ENCODE peak calls at places on chromosomes 2 and 18, in ten cellular contexts. F, K, C, M, Y, P, R, H, Z and S are unnamed samples.

GRCh38 chr18:21897811-21898210 is 157.2 kb downstream of the MIB1 start:
- DNase-seq in F (no peak), K (peak; percentile 68), C (peak; percentile 56), M (no peak), Y (peak; percentile 66), P (peak; percentile 52), R (no peak), H (peak; percentile 61), Z (no peak), S (no peak)

GRCh38 chr2:135999899-136000298 is 14.5 kb upstream of the DARS1 start:
- DNase-seq in F (no peak), K (no peak), C (no peak), M (no peak), Y (no peak), P (no peak), R (no peak), H (no peak), Z (no peak), S (no peak)

GRCh38 chr2:57497489-57498096 is 549.0 kb upstream of the VRK2 start:
- DNase-seq in F (no peak), K (peak; percentile 57), C (peak; percentile 50), M (no peak), Y (peak; percentile 68), P (peak; percentile 60), R (peak; percentile 11), H (peak; percentile 67), Z (peak; percentile 22), S (no peak)

GRCh38 chr18:76468345-76469275 is 26.4 kb downstream of the ZNF516 start:
- DNase-seq in F (no peak), K (no peak), C (no peak), M (no peak), Y (peak; percentile 14), P (no peak), R (no peak), H (no peak), Z (no peak), S (no peak)

GRCh38 chr2:208189782-208190181 is at the start of gene C2orf80:
- DNase-seq in F (no peak), K (no peak), C (no peak), M (no peak), Y (no peak), P (no peak), R (no peak), H (no peak), Z (no peak), S (no peak)

GRCh38 chr2:207503234-207503633 is 26.5 kb upstream of the CREB1 start:
- DNase-seq in F (no peak), K (no peak), C (no peak), M (no peak), Y (no peak), P (no peak), R (no peak), H (peak; percentile 68), Z (peak; percentile 40), S (no peak)

GRCh38 chr18:75548353-75548752 is 120.8 kb upstream of the SMIM21 start:
- DNase-seq in F (no peak), K (no peak), C (no peak), M (no peak), Y (peak; percentile 46), P (no peak), R (no peak), H (no peak), Z (no peak), S (peak; percentile 25)

GRCh38 chr2:144703852-144704324 is 184.0 kb upstream of the ZEB2 start:
- DNase-seq in F (no peak), K (peak; percentile 56), C (no peak), M (no peak), Y (no peak), P (peak; percentile 93), R (peak; percentile 69), H (peak; percentile 87), Z (peak; percentile 70), S (no peak)

DNA sequence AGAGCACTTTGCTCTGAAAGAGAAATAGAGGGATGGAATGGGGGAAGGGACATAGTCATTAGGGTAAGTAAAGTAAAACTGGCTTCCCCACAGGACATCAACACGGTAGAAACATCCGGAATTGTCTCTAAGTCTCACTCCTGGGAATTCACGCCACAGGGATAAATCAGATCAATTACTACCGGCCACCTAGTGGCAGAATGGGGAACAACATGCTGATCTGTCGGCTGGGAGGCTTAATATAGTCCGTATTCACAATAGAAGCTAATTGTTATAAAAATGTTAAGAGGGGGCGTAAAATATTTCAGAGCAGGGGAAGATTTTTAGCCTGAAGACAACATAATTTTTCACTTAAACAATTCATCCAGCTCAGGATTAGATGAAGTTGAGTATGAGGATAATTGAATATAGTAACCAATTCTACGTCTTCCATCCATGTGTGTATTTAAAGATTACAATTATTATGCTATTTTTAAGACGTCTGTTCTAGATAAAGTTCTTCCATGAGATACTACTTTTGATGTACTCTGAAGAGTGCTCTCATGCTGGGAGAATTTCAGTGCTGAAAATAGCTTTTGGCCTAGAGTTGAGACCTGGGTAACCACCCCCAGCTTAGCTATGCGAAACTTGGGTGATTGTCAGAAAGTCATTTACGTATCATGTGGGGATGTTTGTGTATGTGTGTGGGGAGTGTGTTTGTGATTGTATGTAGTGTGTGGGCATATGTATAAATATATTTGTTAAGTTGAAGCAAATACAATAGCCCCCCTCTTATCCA is 65.7 kb downstream of the LRRTM1 start:
- DNase-seq in F (no peak), K (peak; percentile 7), C (peak; percentile 14), M (no peak), Y (peak; percentile 70), P (peak; percentile 21), R (no peak), H (peak; percentile 40), Z (peak; percentile 24), S (no peak)
- TF ChIP-seq CTCF in F (peak; percentile 37), K (peak; percentile 44), C (peak; percentile 67), M (peak; percentile 29), Y (no peak), P (peak; percentile 51), R (peak; percentile 84), H (peak; percentile 69), Z (peak; percentile 43), S (peak; percentile 30)

DNA sequence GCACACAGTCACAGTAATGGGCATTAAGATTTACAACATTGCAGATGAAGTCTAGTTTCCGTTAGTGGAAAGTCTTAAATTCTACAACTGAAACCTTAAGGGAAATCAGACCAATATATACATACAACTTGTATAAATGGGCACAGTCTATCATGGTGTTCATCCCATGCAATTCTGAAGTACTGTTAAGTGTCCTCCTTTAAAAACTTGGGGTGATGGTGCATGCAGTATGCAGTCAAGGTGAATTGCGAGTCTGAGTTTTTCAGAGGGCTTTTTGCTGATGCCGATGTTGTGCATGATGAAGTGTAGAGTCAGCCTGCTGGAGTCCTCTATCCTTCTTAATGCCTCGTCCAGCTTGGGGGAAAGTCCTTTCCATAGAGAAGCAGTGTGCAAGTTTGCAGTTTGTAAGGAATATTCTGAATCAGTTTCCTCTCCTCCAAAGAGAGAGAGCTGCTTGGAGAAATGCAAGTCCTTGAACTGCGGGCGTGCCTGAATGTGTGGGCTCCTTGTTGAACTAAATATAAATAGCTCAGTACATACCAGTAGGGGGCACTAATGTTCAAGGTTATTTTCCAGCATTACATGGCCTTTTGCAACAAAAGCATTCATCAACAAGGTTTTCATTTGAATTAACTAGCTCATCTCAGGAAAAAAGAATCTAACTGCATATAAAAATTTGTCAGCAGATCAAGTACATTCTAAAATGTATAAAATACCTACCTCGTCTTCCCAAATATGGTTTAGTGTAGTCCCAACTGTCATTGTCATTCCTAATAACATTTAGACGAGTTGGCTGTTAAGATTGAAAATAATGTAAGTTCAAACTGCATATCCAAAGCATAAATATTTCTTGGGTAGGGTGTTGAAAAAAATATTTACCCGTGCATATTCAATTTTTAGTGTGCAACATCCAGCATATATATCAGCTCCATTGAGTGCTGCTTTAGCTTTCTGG is 21.3 kb downstream of the HNRNPLL start:
- DNase-seq in F (no peak), K (peak; percentile 52), C (peak; percentile 80), M (no peak), Y (peak; percentile 85), P (peak; percentile 81), R (no peak), H (peak; percentile 89), Z (no peak), S (no peak)
- TF ChIP-seq CTCF in F (peak; percentile 76), K (peak; percentile 65), C (peak; percentile 81), M (peak; percentile 57), Y (peak; percentile 77), P (peak; percentile 58), R (peak; percentile 55), H (peak; percentile 55), Z (peak; percentile 57), S (peak; percentile 76)

GRCh38 chr2:45000921-45001628 is 8.2 kb downstream of the SIX2 start:
- DNase-seq in F (no peak), K (no peak), C (no peak), M (no peak), Y (no peak), P (no peak), R (no peak), H (peak; percentile 23), Z (no peak), S (no peak)

GRCh38 chr2:45000341-45000901 is 8.8 kb downstream of the SIX2 start:
- DNase-seq in F (no peak), K (no peak), C (no peak), M (no peak), Y (no peak), P (no peak), R (no peak), H (no peak), Z (no peak), S (no peak)

GRCh38 chr2:45003586-45004568 is 5.4 kb downstream of the SIX2 start:
- DNase-seq in F (no peak), K (no peak), C (no peak), M (no peak), Y (no peak), P (no peak), R (no peak), H (no peak), Z (no peak), S (no peak)

GRCh38 chr2:45002661-45003210 is 6.5 kb downstream of the SIX2 start:
- DNase-seq in F (no peak), K (no peak), C (no peak), M (no peak), Y (no peak), P (no peak), R (no peak), H (no peak), Z (no peak), S (no peak)

DNA sequence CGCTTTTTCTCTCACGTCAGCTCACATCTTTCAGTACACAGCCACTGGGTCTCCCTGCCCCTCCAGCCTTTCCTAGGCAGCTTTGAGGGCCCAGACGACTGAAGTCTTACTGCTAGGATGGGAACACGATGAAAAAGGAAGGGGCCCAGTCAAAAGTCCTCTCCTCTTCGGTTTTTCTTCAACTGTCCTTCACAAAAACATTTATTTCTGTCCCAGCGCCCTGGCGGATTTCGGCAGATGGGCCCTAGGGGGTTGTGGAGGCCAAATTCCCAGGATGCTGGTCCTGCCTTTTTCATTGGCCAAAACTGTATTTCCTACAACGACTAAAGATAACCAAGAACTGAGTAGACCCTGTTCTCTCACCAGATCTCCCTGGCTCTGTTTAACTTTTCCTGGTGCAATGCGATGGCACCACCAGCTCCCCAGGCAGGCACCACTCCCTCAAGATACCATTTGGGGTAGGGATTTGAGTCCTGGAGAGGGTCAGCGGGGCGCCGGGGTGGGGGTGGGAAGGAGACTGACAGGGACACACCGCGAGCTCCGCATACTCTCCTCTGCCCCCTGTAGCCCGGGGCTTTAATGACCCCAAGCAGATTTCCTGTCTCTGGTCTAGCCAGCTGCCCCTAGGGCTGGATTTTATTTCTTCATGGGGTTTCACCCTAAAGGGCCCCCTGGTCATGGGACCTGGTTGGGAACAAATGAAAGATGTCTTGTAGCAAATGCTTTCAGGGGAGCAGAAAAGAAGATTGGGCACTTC is 7.4 kb downstream of the SIX2 start:
- DNase-seq in F (no peak), K (no peak), C (no peak), M (no peak), Y (no peak), P (no peak), R (no peak), H (no peak), Z (no peak), S (no peak)
- TF ChIP-seq CTCF in F (no peak), K (no peak), C (no peak), M (no peak), Y (no peak), P (no peak), R (peak; percentile 16), H (no peak), Z (no peak), S (no peak)

GRCh38 chr2:9769171-9770005 is 73.9 kb upstream of the TAF1B start:
- DNase-seq in F (peak; percentile 48), K (no peak), C (no peak), M (no peak), Y (no peak), P (no peak), R (no peak), H (no peak), Z (no peak), S (no peak)

GRCh38 chr2:9770006-9770307 is 73.3 kb upstream of the TAF1B start:
- DNase-seq in F (no peak), K (no peak), C (no peak), M (no peak), Y (no peak), P (no peak), R (no peak), H (no peak), Z (no peak), S (no peak)

GRCh38 chr2:9770308-9771100 is 72.8 kb upstream of the TAF1B start:
- DNase-seq in F (peak; percentile 65), K (peak; percentile 82), C (peak; percentile 76), M (peak; percentile 74), Y (peak; percentile 84), P (peak; percentile 84), R (no peak), H (peak; percentile 80), Z (peak; percentile 67), S (no peak)

GRCh38 chr2:9767656-9768281 is 75.5 kb upstream of the TAF1B start:
- DNase-seq in F (peak; percentile 43), K (no peak), C (no peak), M (no peak), Y (no peak), P (no peak), R (no peak), H (no peak), Z (no peak), S (no peak)

DNA sequence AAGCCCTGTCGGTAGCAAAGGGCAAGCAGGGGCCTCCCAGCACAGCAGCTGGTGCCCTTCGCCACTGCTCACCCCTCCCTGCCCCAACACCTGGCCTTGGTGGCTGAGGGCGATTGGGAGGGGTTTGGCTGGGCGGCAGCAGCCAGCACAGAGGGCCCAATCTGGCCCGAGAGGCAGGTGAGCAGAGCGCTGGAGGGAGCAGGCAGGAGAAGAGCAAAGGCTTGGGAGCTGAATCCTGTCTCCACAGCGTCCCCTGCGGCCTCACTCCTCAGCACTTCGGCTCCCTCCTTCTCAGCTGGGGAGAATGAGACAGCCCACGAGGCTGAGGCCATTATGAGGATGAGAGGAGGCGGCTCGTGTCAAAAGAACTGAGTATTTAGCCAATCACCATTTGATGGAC is 74.9 kb upstream of the TAF1B start:
- DNase-seq in F (peak; percentile 28), K (no peak), C (peak; percentile 47), M (no peak), Y (peak; percentile 74), P (no peak), R (no peak), H (no peak), Z (no peak), S (no peak)
- TF ChIP-seq CTCF in F (no peak), K (no peak), C (peak; percentile 80), M (no peak), Y (peak; percentile 22), P (no peak), R (peak; percentile 54), H (peak; percentile 28), Z (no peak), S (peak; percentile 29)